ENCODE peak calls at places on chromosomes 3 and 15, in seven cellular contexts. B, N, Y, F, K, I and D are unnamed samples.

GRCh38 chr15:41115652-41116115 is 396 bp downstream of the INO80 start:
- DNase-seq in Y (peak), F (peak), I (peak), B (no peak), K (peak), N (peak), D (no peak)

GRCh38 chr3:39150803-39151631 is 2.4 kb downstream of the CSRNP1 start:
- DNase-seq in B (peak), K (peak), F (peak), Y (peak), I (no peak), N (peak), D (peak)

GRCh38 chr15:90866161-90866715 is 2.1 kb upstream of the FURIN start:
- DNase-seq in I (no peak), Y (no peak), B (no peak), N (no peak), F (no peak), K (no peak), D (no peak)

GRCh38 chr15:48315041-48315440 is 16.2 kb upstream of the DUT start:
- DNase-seq in B (no peak), F (no peak), K (no peak), N (no peak), I (no peak), Y (no peak), D (no peak)

GRCh38 chr15:65762399-65762798 is 29.7 kb downstream of the DENND4A start:
- DNase-seq in I (no peak), K (no peak), Y (no peak), F (no peak), B (no peak), N (no peak), D (no peak)

GRCh38 chr3:24237971-24238767 is 256.5 kb downstream of the THRB start:
- DNase-seq in B (peak), Y (peak), F (no peak), I (no peak), N (peak), K (no peak), D (peak)

GRCh38 chr3:48501196-48501595 is 2.8 kb downstream of the SHISA5 start:
- DNase-seq in B (no peak), Y (no peak), F (no peak), I (no peak), N (no peak), K (no peak), D (no peak)

GRCh38 chr3:3110299-3110630 is at the start of gene IL5RA:
- DNase-seq in N (no peak), F (no peak), B (peak), I (no peak), K (no peak), Y (no peak), D (no peak)

GRCh38 chr3:76651784-76652183 is 388.1 kb upstream of the ROBO2 start:
- DNase-seq in Y (no peak), I (no peak), K (no peak), B (no peak), N (no peak), F (no peak), D (no peak)

GRCh38 chr3:58994746-58995330 is 55.0 kb downstream of the CFAP20DC start:
- DNase-seq in B (peak), F (no peak), N (peak), I (peak), K (no peak), Y (peak), D (peak)

GRCh38 chr3:71016141-71016845 is 567.2 kb downstream of the FOXP1 start:
- DNase-seq in Y (no peak), I (no peak), F (no peak), N (no peak), K (no peak), B (no peak), D (no peak)

GRCh38 chr15:74749832-74750231 is 1.2 kb downstream of the CYP1A2 start:
- DNase-seq in B (no peak), N (no peak), Y (no peak), K (no peak), F (no peak), I (no peak), D (no peak)

GRCh38 chr3:143201066-143201465 is 81.5 kb downstream of the CHST2 start:
- DNase-seq in I (no peak), F (no peak), B (peak), Y (no peak), K (no peak), N (no peak), D (no peak)

GRCh38 chr3:66761093-66761780 is 236.9 kb upstream of the KBTBD8 start:
- DNase-seq in Y (no peak), B (no peak), I (no peak), K (no peak), N (no peak), F (no peak), D (no peak)

GRCh38 chr3:15781637-15782402 is 16.0 kb downstream of the ANKRD28 start:
- DNase-seq in K (no peak), I (no peak), B (no peak), Y (no peak), F (no peak), N (no peak), D (no peak)

GRCh38 chr3:11678735-11679134 is 35.0 kb upstream of the VGLL4 start:
- DNase-seq in Y (no peak), B (no peak), F (no peak), K (no peak), I (no peak), N (no peak), D (no peak)

GRCh38 chr3:172892158-172892557 is 141.6 kb downstream of the ECT2 start:
- DNase-seq in N (no peak), B (no peak), K (no peak), I (no peak), F (no peak), Y (no peak), D (no peak)

GRCh38 chr3:141426404-141427034 is 58.2 kb downstream of the ZBTB38 start:
- DNase-seq in I (no peak), Y (no peak), N (peak), K (no peak), B (no peak), F (peak), D (peak)

GRCh38 chr3:123535580-123535979 is 49.3 kb downstream of the HACD2 start:
- DNase-seq in F (no peak), K (no peak), N (no peak), B (no peak), I (no peak), Y (no peak), D (no peak)

GRCh38 chr3:66863205-66864135 is 134.6 kb upstream of the KBTBD8 start:
- DNase-seq in K (no peak), I (no peak), F (no peak), B (no peak), N (no peak), Y (no peak), D (no peak)

GRCh38 chr15:39312984-39313383 is 267.9 kb upstream of the THBS1 start:
- DNase-seq in Y (no peak), F (no peak), N (peak), K (no peak), I (no peak), B (peak), D (no peak)

GRCh38 chr3:23242106-23242505 is 39.0 kb downstream of the UBE2E2 start:
- DNase-seq in F (no peak), B (no peak), I (no peak), N (no peak), Y (no peak), K (no peak), D (no peak)

GRCh38 chr3:53478166-53478830 is 16.1 kb upstream of the CACNA1D start:
- DNase-seq in N (no peak), I (no peak), Y (no peak), B (no peak), K (no peak), F (no peak), D (peak)